ENCODE peak calls at places on chromosomes 7 and 10, in six cellular contexts. P, V, J, R, E and F are unnamed samples.

GRCh38 chr7:94908204-94909022 is 1.0 kb downstream of the PPP1R9A start:
- DNase-seq in P (no peak), V (peak), J (no peak), R (peak), E (peak), F (no peak)

GRCh38 chr10:11849908-11850307 is 26.8 kb downstream of the PROSER2 start:
- DNase-seq in P (no peak), V (no peak), J (no peak), R (peak), E (no peak), F (no peak)

GRCh38 chr10:96370575-96371157 is 11.9 kb upstream of the OPALIN start:
- DNase-seq in P (peak), V (peak), J (no peak), R (peak), E (peak), F (no peak)

GRCh38 chr7:15685358-15686181 is 913 bp downstream of the MEOX2 start:
- DNase-seq in P (no peak), V (no peak), J (peak), R (no peak), E (no peak), F (no peak)

GRCh38 chr10:49310460-49310859 is 11.5 kb downstream of the C10orf71 start:
- DNase-seq in P (no peak), V (no peak), J (no peak), R (no peak), E (no peak), F (no peak)

GRCh38 chr10:97676770-97677581 is 10.1 kb downstream of the AVPI1 start:
- DNase-seq in P (peak), V (peak), J (no peak), R (peak), E (no peak), F (no peak)

GRCh38 chr7:15015545-15016314 is 113.2 kb upstream of the DGKB start:
- DNase-seq in P (peak), V (peak), J (no peak), R (no peak), E (peak), F (no peak)

GRCh38 chr10:114632869-114633715 is 25.0 kb downstream of the ABLIM1 start:
- DNase-seq in P (peak), V (peak), J (no peak), R (no peak), E (no peak), F (no peak)

GRCh38 chr7:95471076-95471475 is 14.7 kb upstream of the ASB4 start:
- DNase-seq in P (no peak), V (no peak), J (no peak), R (no peak), E (no peak), F (no peak)

GRCh38 chr7:120925392-120925791 is 25.2 kb upstream of the ING3 start:
- DNase-seq in P (no peak), V (no peak), J (no peak), R (no peak), E (no peak), F (no peak)

GRCh38 chr10:35691522-35692236 is 49.6 kb upstream of the FZD8 start:
- DNase-seq in P (no peak), V (no peak), J (no peak), R (no peak), E (no peak), F (no peak)

GRCh38 chr10:21675157-21675796 is 141.2 kb downstream of the MLLT10 start:
- DNase-seq in P (peak), V (peak), J (no peak), R (peak), E (no peak), F (no peak)

GRCh38 chr10:114279289-114279688 is 40.2 kb downstream of the VWA2 start:
- DNase-seq in P (no peak), V (no peak), J (no peak), R (no peak), E (no peak), F (no peak)

GRCh38 chr10:22737587-22737986 is 23.2 kb upstream of the PIP4K2A start:
- DNase-seq in P (peak), V (no peak), J (no peak), R (no peak), E (no peak), F (no peak)

GRCh38 chr10:18516851-18517250 is 134.5 kb downstream of the NSUN6 start:
- DNase-seq in P (no peak), V (no peak), J (no peak), R (no peak), E (no peak), F (no peak)

GRCh38 chr10:3068968-3069737 is 1.8 kb downstream of the PFKP start:
- DNase-seq in P (peak), V (no peak), J (no peak), R (peak), E (no peak), F (no peak)

GRCh38 chr7:148153611-148154010 is 437.0 kb upstream of the C7orf33 start:
- DNase-seq in P (no peak), V (no peak), J (no peak), R (peak), E (no peak), F (peak)

GRCh38 chr10:12091420-12091819 is 22.7 kb downstream of the DHTKD1 start:
- DNase-seq in P (no peak), V (no peak), J (no peak), R (no peak), E (no peak), F (no peak)

GRCh38 chr7:78402096-78402495 is 603.5 kb downstream of the PHTF2 start:
- DNase-seq in P (no peak), V (no peak), J (no peak), R (no peak), E (no peak), F (no peak)

GRCh38 chr7:53835301-53835700 is 706.9 kb upstream of the VSTM2A start:
- DNase-seq in P (no peak), V (no peak), J (no peak), R (no peak), E (no peak), F (no peak)

GRCh38 chr10:80202934-80203834 is 2.2 kb downstream of the ANXA11 start:
- DNase-seq in P (peak), V (no peak), J (no peak), R (peak), E (peak), F (no peak)

GRCh38 chr7:73304071-73304470 is 4.6 kb downstream of the NSUN5 start:
- DNase-seq in P (no peak), V (no peak), J (no peak), R (no peak), E (no peak), F (no peak)

GRCh38 chr10:97549587-97550322 is 22.8 kb upstream of the ANKRD2 start:
- DNase-seq in P (no peak), V (no peak), J (no peak), R (no peak), E (no peak), F (no peak)

GRCh38 chr7:74051629-74052410 is 23.8 kb downstream of the ELN start:
- DNase-seq in P (peak), V (peak), J (no peak), R (peak), E (no peak), F (no peak)

GRCh38 chr7:96708872-96709271 is 774 bp downstream of the SEM1 start:
- DNase-seq in P (no peak), V (no peak), J (no peak), R (no peak), E (no peak), F (no peak)

GRCh38 chr10:42769653-42770052 is 12.9 kb upstream of the BMS1 start:
- DNase-seq in P (peak), V (peak), J (no peak), R (peak), E (no peak), F (peak)

GRCh38 chr7:70619659-70620058 is 512.3 kb upstream of the GALNT17 start:
- DNase-seq in P (no peak), V (no peak), J (no peak), R (no peak), E (no peak), F (no peak)

GRCh38 chr7:106871793-106872571 is 6.9 kb downstream of the PIK3CG start:
- DNase-seq in P (peak), V (no peak), J (no peak), R (no peak), E (no peak), F (no peak)

GRCh38 chr7:36570508-36571219 is 153.6 kb downstream of the AOAH start:
- DNase-seq in P (no peak), V (no peak), J (no peak), R (no peak), E (no peak), F (no peak)

GRCh38 chr10:6729071-6729773 is 149.1 kb upstream of the PRKCQ start:
- DNase-seq in P (no peak), V (peak), J (no peak), R (no peak), E (no peak), F (no peak)
- TF ChIP-seq POLR2A in P (no peak), V (no peak), J (no peak), R (no peak), E (no peak), F (no peak)

GRCh38 chr10:63670291-63670898 is 149.2 kb downstream of the REEP3 start:
- DNase-seq in P (no peak), V (no peak), J (no peak), R (no peak), E (no peak), F (no peak)
- TF ChIP-seq EP300 in P (no peak), V (no peak), J (peak), R (peak), E (no peak), F (peak)

DNA sequence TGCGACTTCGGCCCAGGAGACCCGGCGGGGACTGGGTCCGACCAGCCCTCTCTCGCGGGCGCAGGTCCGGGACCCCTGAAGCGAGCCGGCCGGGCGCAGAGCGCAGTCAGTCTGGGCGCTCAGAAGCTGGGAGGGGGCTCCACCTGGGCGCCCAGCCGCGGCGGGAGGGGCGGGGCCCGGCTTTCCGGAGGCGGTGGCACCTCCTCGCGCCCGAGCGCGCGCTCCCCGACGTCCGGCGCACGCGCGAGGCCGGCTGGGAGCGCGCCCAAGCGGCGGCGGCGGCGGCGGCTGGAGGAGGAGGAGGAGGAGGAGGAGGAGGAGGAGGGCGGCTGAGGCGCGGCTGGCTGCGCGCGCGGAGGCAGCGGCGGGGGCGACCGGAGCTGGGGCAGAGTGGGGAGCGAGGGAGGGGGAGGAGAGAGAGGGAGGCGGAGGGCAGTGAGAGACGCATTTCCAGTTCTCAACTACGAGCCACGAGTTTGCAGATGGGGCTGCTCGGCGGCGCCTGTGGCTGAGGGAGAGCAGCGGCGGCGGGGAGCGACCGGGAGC is at the start of gene PALS2:
- DNase-seq in P (peak), V (peak), J (peak), R (peak), E (no peak), F (no peak)
- TF ChIP-seq POLR2A in P (peak), V (peak), J (peak), R (no peak), E (no peak), F (no peak)

GRCh38 chr7:67616517-67616916 is 619.9 kb downstream of the TYW1 start:
- DNase-seq in P (no peak), V (no peak), J (no peak), R (no peak), E (no peak), F (no peak)

GRCh38 chr7:67614843-67615242 is 618.2 kb downstream of the TYW1 start:
- DNase-seq in P (no peak), V (no peak), J (no peak), R (no peak), E (no peak), F (no peak)

GRCh38 chr7:67608806-67609205 is 612.2 kb downstream of the TYW1 start:
- DNase-seq in P (no peak), V (peak), J (no peak), R (no peak), E (no peak), F (no peak)

GRCh38 chr7:67610897-67611296 is 614.3 kb downstream of the TYW1 start:
- DNase-seq in P (no peak), V (no peak), J (no peak), R (no peak), E (no peak), F (no peak)
- TF ChIP-seq EP300 in P (no peak), V (no peak), J (no peak), R (no peak), E (no peak), F (no peak)

DNA sequence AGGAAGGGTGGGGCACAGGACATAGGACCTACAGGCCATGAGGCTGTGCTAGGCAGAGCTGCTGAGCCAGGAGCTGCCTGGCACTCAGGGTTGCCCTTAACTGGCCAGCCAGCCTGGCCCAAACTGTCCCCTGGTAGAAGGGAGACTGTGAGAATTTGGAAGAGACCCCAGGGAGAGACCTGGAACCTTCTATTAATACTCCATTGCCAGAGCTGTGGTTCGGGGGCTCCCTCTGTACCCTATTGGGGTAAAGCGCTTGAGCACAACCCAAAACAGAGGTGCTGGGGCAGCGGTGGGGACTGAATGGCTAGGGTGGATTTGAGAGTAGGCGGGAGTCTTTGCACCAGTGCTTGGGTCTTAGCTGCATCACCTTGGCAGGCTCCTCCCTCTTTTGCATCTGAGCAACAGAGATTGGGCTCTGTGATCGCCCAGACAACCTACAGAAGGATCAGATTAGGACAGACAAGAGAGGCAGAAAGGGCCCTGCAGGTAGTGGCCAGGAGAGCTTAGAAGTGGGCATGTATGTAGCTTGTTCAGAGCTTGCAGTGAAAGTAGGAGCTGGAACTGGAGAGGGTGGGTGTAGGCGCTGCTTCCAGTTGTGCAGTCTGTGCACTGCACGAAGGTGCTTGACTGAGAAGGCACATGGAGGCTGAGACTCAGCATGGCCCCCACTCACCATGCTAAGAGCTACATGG is 53.3 kb downstream of the ADCYAP1R1 start:
- DNase-seq in P (no peak), V (no peak), J (no peak), R (no peak), E (no peak), F (no peak)
- TF ChIP-seq POLR2A in P (no peak), V (no peak), J (no peak), R (no peak), E (no peak), F (no peak)

GRCh38 chr10:50637003-50637579 is 13.3 kb upstream of the SGMS1 start:
- DNase-seq in P (no peak), V (no peak), J (no peak), R (no peak), E (no peak), F (peak)
- TF ChIP-seq EP300 in P (no peak), V (no peak), J (no peak), R (no peak), E (no peak), F (no peak)

DNA sequence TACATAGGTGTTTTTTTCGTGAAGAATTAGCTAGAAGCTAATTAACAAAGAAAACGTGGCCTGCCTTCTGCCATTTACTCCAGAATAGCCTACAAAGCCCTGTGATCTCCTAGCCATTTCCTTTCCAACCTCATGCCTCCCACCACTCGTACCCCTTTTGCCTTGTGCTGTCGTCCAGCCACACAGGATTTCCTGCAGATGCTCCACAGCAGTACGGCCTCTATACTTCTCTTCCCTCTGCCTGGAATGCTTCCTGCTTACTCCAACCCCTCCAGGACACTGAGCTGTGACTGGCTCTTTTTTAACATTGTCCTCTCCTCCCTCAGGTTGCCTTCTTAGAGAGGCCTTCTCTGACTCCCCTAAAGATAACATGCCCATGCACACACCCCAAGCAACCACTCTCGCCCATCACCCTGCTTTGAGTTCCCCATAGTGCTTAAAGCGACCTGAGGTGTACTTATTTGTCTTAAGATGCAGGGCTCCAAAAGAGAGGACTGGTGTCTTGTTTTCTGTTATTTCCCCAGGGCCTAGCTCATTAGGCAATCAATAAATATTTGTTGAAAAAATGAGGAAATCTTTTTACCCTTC is 32.7 kb downstream of the STK17A start:
- DNase-seq in P (no peak), V (no peak), J (no peak), R (no peak), E (no peak), F (no peak)
- TF ChIP-seq POLR2A in P (peak), V (no peak), J (no peak), R (no peak), E (no peak), F (no peak)

GRCh38 chr7:84245831-84246230 is 51.2 kb upstream of the SEMA3A start:
- DNase-seq in P (no peak), V (no peak), J (no peak), R (peak), E (peak), F (no peak)
- TF ChIP-seq EP300 in P (no peak), V (no peak), J (no peak), R (no peak), E (no peak), F (no peak)

GRCh38 chr7:46680147-46680546 is 759.1 kb upstream of the IGFBP3 start:
- DNase-seq in P (no peak), V (no peak), J (no peak), R (no peak), E (no peak), F (no peak)

GRCh38 chr7:46679671-46680070 is 758.6 kb upstream of the IGFBP3 start:
- DNase-seq in P (no peak), V (no peak), J (no peak), R (no peak), E (no peak), F (no peak)

GRCh38 chr7:46685051-46685450 is 764.0 kb upstream of the IGFBP3 start:
- DNase-seq in P (no peak), V (no peak), J (no peak), R (no peak), E (no peak), F (no peak)

GRCh38 chr7:46681865-46682503 is 760.9 kb upstream of the IGFBP3 start:
- DNase-seq in P (no peak), V (no peak), J (no peak), R (no peak), E (no peak), F (no peak)

GRCh38 chr7:46682841-46683624 is 762.0 kb upstream of the IGFBP3 start:
- DNase-seq in P (no peak), V (no peak), J (no peak), R (no peak), E (no peak), F (no peak)
- TF ChIP-seq POLR2A in P (no peak), V (no peak), J (no peak), R (no peak), E (no peak), F (no peak)

GRCh38 chr7:80420876-80421275 is 91.0 kb downstream of the GNAT3 start:
- DNase-seq in P (no peak), V (no peak), J (no peak), R (no peak), E (no peak), F (no peak)
- TF ChIP-seq EP300 in P (no peak), V (no peak), J (no peak), R (no peak), E (no peak), F (no peak)